ENCODE peak calls at places on chromosomes 6 and 20, in four cellular contexts. I is ACHN, N is T-helper 17 cell, E is posterior cingulate gyrus. A is an unnamed sample.

GRCh38 chr6:6771224-6771915 is 182.8 kb downstream of the LY86 start:
- DNase-seq in N (no peak), E (no peak), I (no peak), A (no peak)

GRCh38 chr6:121418346-121418745 is 17.1 kb upstream of the GJA1 start:
- DNase-seq in I (no peak), N (no peak), E (no peak), A (no peak)

GRCh38 chr6:28250747-28251146 is 1.3 kb downstream of the ZKSCAN4 start:
- DNase-seq in E (no peak), N (no peak), I (no peak), A (no peak)

GRCh38 chr6:48977573-48977972 is 485.5 kb downstream of the MMUT start:
- DNase-seq in E (no peak), N (no peak), I (no peak), A (no peak)

GRCh38 chr20:41133709-41134361 is 3.5 kb upstream of the PLCG1 start:
- DNase-seq in N (peak), I (no peak), E (peak), A (peak)

GRCh38 chr20:61972910-61973508 is 92.7 kb downstream of the TAF4 start:
- DNase-seq in E (no peak), N (no peak), I (no peak), A (no peak)

GRCh38 chr6:148287979-148288378 is 54.7 kb upstream of the SASH1 start:
- DNase-seq in N (no peak), E (no peak), I (no peak), A (no peak)

GRCh38 chr20:33463332-33464101 is 20.0 kb upstream of the SNTA1 start:
- DNase-seq in I (no peak), E (no peak), N (no peak), A (no peak)

GRCh38 chr6:78528926-78529325 is 338.4 kb upstream of the IRAK1BP1 start:
- DNase-seq in I (no peak), N (no peak), E (no peak), A (no peak)

GRCh38 chr6:727796-728195 is 34.9 kb upstream of the EXOC2 start:
- DNase-seq in E (no peak), I (no peak), N (no peak), A (no peak)

GRCh38 chr20:15654208-15654649 is 919.0 kb downstream of the KIF16B start:
- DNase-seq in N (no peak), I (peak), E (no peak), A (peak)

GRCh38 chr6:20370393-20370792 is 31.3 kb upstream of the E2F3 start:
- DNase-seq in E (no peak), I (no peak), N (no peak), A (no peak)

A was measured in A673.